ENCODE peak calls at places on chromosomes 4 and X, in five cellular contexts. Q is endodermal cell, B is left ventricle myocardium inferior, A is upper lobe of left lung, G is kidney. F is an unnamed sample.

GRCh38 chrX:7170903-7171302 is 22.9 kb upstream of the PUDP start:
- DNase-seq in Q (peak; percentile 72), B (no peak), A (no peak), G (no peak), F (no peak)

GRCh38 chrX:115452256-115452655 is 108.7 kb upstream of the PLS3 start:
- DNase-seq in Q (no peak), B (no peak), A (no peak), G (no peak), F (no peak)

GRCh38 chrX:55640854-55641253 is 17.7 kb downstream of the FOXR2 start:
- DNase-seq in Q (no peak), B (no peak), A (no peak), G (no peak), F (no peak)

GRCh38 chr4:88297725-88298453 is 13.5 kb upstream of the PPM1K start:
- DNase-seq in Q (no peak), B (no peak), A (no peak), G (no peak), F (no peak)

GRCh38 chr4:47876310-47876709 is 38.1 kb downstream of the NFXL1 start:
- DNase-seq in Q (no peak), B (no peak), A (no peak), G (no peak), F (no peak)

GRCh38 chrX:42490111-42490510 is 287.9 kb downstream of the PPP1R2C start:
- DNase-seq in Q (no peak), B (no peak), A (no peak), G (no peak), F (no peak)

GRCh38 chrX:123964155-123964554 is 2.6 kb downstream of the STAG2 start:
- DNase-seq in Q (no peak), B (no peak), A (no peak), G (no peak), F (no peak)

GRCh38 chr4:10196191-10196590 is 79.6 kb upstream of the WDR1 start:
- DNase-seq in Q (no peak), B (no peak), A (no peak), G (no peak), F (no peak)

GRCh38 chr4:98728433-98728832 is 70.0 kb upstream of the TSPAN5 start:
- DNase-seq in Q (no peak), B (no peak), A (no peak), G (no peak), F (no peak)

GRCh38 chrX:153953342-153953830 is 8.9 kb upstream of the RENBP start:
- DNase-seq in Q (peak; percentile 92), B (peak; percentile 54), A (no peak), G (peak; percentile 88), F (no peak)

GRCh38 chr4:5191831-5192230 is 140.6 kb downstream of the STK32B start:
- DNase-seq in Q (no peak), B (no peak), A (no peak), G (no peak), F (no peak)

GRCh38 chr4:122121593-122121992 is 30.5 kb upstream of the BLTP1 start:
- DNase-seq in Q (no peak), B (no peak), A (no peak), G (no peak), F (no peak)

GRCh38 chr4:600850-601515 is 24.4 kb upstream of the PDE6B start:
- DNase-seq in Q (no peak), B (no peak), A (no peak), G (no peak), F (no peak)

GRCh38 chrX:103629295-103630170 is 758 bp downstream of the TCEAL1 start:
- DNase-seq in Q (peak; percentile 95), B (peak; percentile 62), A (peak; percentile 85), G (peak; percentile 89), F (peak; percentile 81)

GRCh38 chr4:11301075-11301660 is 127.5 kb downstream of the HS3ST1 start:
- DNase-seq in Q (no peak), B (no peak), A (no peak), G (no peak), F (no peak)

DNA sequence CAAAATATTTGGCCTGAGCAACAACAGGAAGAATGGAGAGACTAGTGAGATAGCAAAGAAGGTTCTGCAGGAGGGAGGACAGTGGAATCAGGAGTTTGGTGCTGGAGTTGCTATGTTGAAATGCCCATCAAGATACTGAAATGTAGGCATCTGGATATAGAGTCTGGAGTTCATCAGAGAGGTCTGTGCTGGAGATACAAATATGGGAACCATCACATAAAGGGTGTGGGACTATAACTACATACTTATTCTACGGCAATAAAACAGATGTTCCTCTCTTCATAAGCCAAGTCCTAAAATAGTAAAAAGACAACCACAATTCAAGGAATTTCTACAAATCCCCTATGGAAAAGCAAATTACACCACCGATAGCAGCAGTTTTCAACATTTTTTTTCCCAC is 1.7 kb downstream of the MED14 start:
- DNase-seq in Q (no peak), B (no peak), A (no peak), G (no peak), F (no peak)
- H3K4me3 ChIP-seq in Q (peak overlapping the region; percentile 92), B (peak overlapping the region; percentile 83), A (no peak overlapping the region), G (peak overlapping the region; percentile 84), F (peak overlapping the region; percentile 80)

DNA sequence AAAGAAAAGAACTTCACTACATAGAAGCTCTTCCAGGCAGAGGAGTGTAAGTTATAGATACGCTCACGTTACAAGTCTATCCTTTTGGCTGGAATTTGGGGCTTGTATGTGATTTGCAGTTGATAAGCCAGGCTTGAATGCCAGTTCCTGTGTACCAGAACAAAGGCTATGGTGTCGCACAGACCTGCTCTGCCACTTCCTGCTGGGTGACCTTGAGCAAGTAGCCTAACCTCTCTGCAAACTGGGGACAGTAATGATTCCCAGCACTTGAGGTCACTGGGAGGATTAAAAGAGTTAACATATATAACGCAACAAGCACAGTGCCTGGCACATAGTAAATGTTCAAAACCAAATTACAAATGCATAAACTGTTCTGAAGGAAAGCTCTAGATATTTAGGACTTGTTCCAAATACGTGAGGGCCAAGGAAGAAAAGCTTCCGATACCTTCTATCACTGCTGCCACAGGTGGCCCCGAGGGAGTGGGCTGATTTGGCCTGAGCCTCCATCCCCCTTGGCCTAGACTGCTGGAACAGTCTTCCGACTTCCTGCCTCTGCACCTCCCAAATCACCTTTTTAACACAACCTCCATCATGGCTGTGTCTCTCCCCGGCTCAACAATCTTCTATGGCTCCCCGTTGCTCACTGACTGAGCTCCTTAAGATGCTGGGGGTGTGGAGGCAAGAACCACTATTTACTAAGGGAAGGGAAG is 1.3 kb upstream of the SOWAHD start:
- DNase-seq in Q (no peak), B (no peak), A (no peak), G (no peak), F (no peak)
- H3K27ac ChIP-seq in Q (no peak overlapping the region), B (no peak overlapping the region), A (peak overlapping the region; percentile 49), G (peak overlapping the region; percentile 9), F (no peak overlapping the region)

GRCh38 chr4:2254665-2255500 is 7.0 kb downstream of the MXD4 start:
- DNase-seq in Q (peak; percentile 41), B (no peak), A (no peak), G (peak; percentile 66), F (no peak)

GRCh38 chr4:2257361-2258001 is 4.4 kb downstream of the MXD4 start:
- DNase-seq in Q (peak; percentile 40), B (peak; percentile 20), A (peak; percentile 76), G (peak; percentile 72), F (peak; percentile 76)

GRCh38 chr4:2256156-2256731 is 5.7 kb downstream of the MXD4 start:
- DNase-seq in Q (no peak), B (peak; percentile 60), A (peak; percentile 50), G (peak; percentile 85), F (peak; percentile 75)

GRCh38 chr4:2256781-2257191 is 5.1 kb downstream of the MXD4 start:
- DNase-seq in Q (peak; percentile 44), B (peak; percentile 56), A (peak; percentile 82), G (peak; percentile 95), F (peak; percentile 87)

GRCh38 chr4:2255501-2256155 is 6.3 kb downstream of the MXD4 start:
- DNase-seq in Q (peak; percentile 51), B (peak; percentile 33), A (peak; percentile 76), G (peak; percentile 87), F (peak; percentile 73)
- H3K4me3 ChIP-seq in Q (no peak overlapping the region), B (peak overlapping the region; percentile 79), A (no peak overlapping the region), G (no peak overlapping the region), F (peak overlapping the region; percentile 56)

DNA sequence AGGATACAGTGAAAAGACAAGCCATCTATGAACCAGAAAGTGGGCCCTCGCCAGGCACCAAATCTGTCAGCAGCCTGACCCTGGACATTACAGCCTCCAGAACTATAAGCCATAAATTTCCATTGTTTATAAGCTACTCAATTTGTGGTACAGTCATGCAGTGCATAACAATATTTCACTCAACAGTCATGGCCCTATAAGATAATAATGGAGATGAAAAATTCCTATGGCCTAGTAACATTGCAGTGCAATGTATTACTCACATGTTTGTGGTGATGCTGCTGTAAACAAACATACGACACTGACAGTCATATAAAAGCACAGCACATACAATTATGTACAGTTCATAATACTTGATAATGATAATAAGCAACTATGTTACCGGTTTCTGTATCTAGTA is 17.1 kb upstream of the TLR1 start:
- DNase-seq in Q (no peak), B (no peak), A (no peak), G (no peak), F (no peak)
- H3K27ac ChIP-seq in Q (no peak overlapping the region), B (no peak overlapping the region), A (no peak overlapping the region), G (no peak overlapping the region), F (no peak overlapping the region)

GRCh38 chr4:30722092-30722915 is 2.1 kb downstream of the PCDH7 start:
- DNase-seq in Q (no peak), B (peak; percentile 22), A (peak; percentile 84), G (peak; percentile 78), F (no peak)
- H3K4me3 ChIP-seq in Q (peak overlapping the region; percentile 96), B (peak overlapping the region; percentile 77), A (peak overlapping the region; percentile 45), G (peak overlapping the region; percentile 20), F (peak overlapping the region; percentile 91)

GRCh38 chr4:105234582-105234981 is 87.9 kb downstream of the TET2 start:
- DNase-seq in Q (no peak), B (no peak), A (no peak), G (no peak), F (no peak)

GRCh38 chr4:105232374-105232773 is 85.7 kb downstream of the TET2 start:
- DNase-seq in Q (no peak), B (no peak), A (no peak), G (no peak), F (no peak)

GRCh38 chr4:105236202-105236916 is 89.7 kb downstream of the TET2 start:
- DNase-seq in Q (no peak), B (no peak), A (no peak), G (no peak), F (no peak)

GRCh38 chr4:105240037-105240436 is 93.4 kb downstream of the TET2 start:
- DNase-seq in Q (no peak), B (no peak), A (no peak), G (no peak), F (no peak)

DNA sequence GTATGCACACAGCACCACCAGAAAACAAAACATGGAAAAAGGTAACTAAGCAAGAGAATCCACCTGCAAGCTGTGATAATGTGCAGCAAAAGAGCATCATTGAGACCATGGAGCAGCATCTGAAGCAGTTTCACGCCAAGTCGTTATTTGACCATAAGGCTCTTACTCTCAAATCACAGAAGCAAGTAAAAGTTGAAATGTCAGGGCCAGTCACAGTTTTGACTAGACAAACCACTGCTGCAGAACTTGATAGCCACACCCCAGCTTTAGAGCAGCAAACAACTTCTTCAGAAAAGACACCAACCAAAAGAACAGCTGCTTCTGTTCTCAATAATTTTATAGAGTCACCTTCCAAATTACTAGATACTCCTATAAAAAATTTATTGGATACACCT is 90.2 kb downstream of the TET2 start:
- DNase-seq in Q (no peak), B (no peak), A (no peak), G (no peak), F (no peak)
- H3K27ac ChIP-seq in Q (no peak overlapping the region), B (no peak overlapping the region), A (no peak overlapping the region), G (no peak overlapping the region), F (no peak overlapping the region)

GRCh38 chr4:74267998-74268606 is 40.2 kb upstream of the EPGN start:
- DNase-seq in Q (no peak), B (no peak), A (no peak), G (no peak), F (no peak)
- H3K4me3 ChIP-seq in Q (no peak overlapping the region), B (no peak overlapping the region), A (no peak overlapping the region), G (no peak overlapping the region), F (no peak overlapping the region)